ENCODE peak calls at places on chromosome 4, in five cellular contexts. W is AG10803, N is neural progenitor cell, Q is esophagus squamous epithelium, M is GM12865. F is an unnamed sample.

GRCh38 chr4:141501395-141501794 is 135.0 kb upstream of the IL15 start:
- DNase-seq in W (peak; percentile 43), N (no peak), Q (no peak), M (no peak), F (peak; percentile 11)

GRCh38 chr4:169254546-169254983 is 16.2 kb downstream of the SH3RF1 start:
- DNase-seq in W (peak; percentile 81), N (no peak), Q (no peak), M (no peak), F (peak; percentile 94)

GRCh38 chr4:76053730-76054129 is 17.9 kb upstream of the CXCL11 start:
- DNase-seq in W (no peak), N (no peak), Q (no peak), M (no peak), F (no peak)

GRCh38 chr4:98467627-98468072 is 190.8 kb downstream of the TSPAN5 start:
- DNase-seq in W (peak; percentile 93), N (peak; percentile 92), Q (peak; percentile 22), M (peak; percentile 88), F (peak; percentile 98)

GRCh38 chr4:19381068-19381467 is 870.6 kb upstream of the SLIT2 start:
- DNase-seq in W (peak; percentile 69), N (no peak), Q (no peak), M (no peak), F (peak; percentile 77)

GRCh38 chr4:41241919-41242318 is 14.8 kb upstream of the UCHL1 start:
- DNase-seq in W (no peak), N (no peak), Q (no peak), M (no peak), F (peak; percentile 10)

GRCh38 chr4:141541851-141542250 is 94.5 kb upstream of the IL15 start:
- DNase-seq in W (peak; percentile 37), N (no peak), Q (no peak), M (no peak), F (peak; percentile 62)

GRCh38 chr4:8651661-8652180 is 59.2 kb downstream of the CPZ start:
- DNase-seq in W (no peak), N (no peak), Q (no peak), M (no peak), F (no peak)

GRCh38 chr4:14667624-14668295 is 334.5 kb upstream of the CPEB2 start:
- DNase-seq in W (no peak), N (no peak), Q (no peak), M (no peak), F (peak; percentile 92)

GRCh38 chr4:61204353-61204752 is 4.2 kb downstream of the ADGRL3 start:
- DNase-seq in W (no peak), N (peak; percentile 74), Q (no peak), M (no peak), F (peak; percentile 86)

GRCh38 chr4:176191974-176192373 is 3.4 kb downstream of the SPATA4 start:
- DNase-seq in W (peak; percentile 43), N (no peak), Q (no peak), M (no peak), F (no peak)

GRCh38 chr4:163815776-163816175 is 321.3 kb downstream of the TMA16 start:
- DNase-seq in W (no peak), N (no peak), Q (no peak), M (peak; percentile 39), F (no peak)
- TF ChIP-seq CTCF in W (no peak), N (no peak), Q (no peak), M (no peak), F (no peak)

GRCh38 chr4:152352215-152352614 is 183.7 kb downstream of the FBXW7 start:
- DNase-seq in W (no peak), N (no peak), Q (no peak), M (no peak), F (peak; percentile 40)

GRCh38 chr4:152352645-152353116 is 183.2 kb downstream of the FBXW7 start:
- DNase-seq in W (peak; percentile 98), N (peak; percentile 85), Q (no peak), M (peak; percentile 38), F (peak; percentile 99)

GRCh38 chr4:152346979-152347378 is 188.9 kb downstream of the FBXW7 start:
- DNase-seq in W (no peak), N (no peak), Q (no peak), M (no peak), F (no peak)

GRCh38 chr4:152351080-152351479 is 184.8 kb downstream of the FBXW7 start:
- DNase-seq in W (no peak), N (no peak), Q (no peak), M (no peak), F (no peak)

GRCh38 chr4:152348670-152349069 is 187.2 kb downstream of the FBXW7 start:
- DNase-seq in W (no peak), N (peak; percentile 23), Q (no peak), M (no peak), F (no peak)
- TF ChIP-seq CTCF in W (peak; percentile 42), N (peak; percentile 38), Q (no peak), M (no peak), F (peak; percentile 46)

DNA sequence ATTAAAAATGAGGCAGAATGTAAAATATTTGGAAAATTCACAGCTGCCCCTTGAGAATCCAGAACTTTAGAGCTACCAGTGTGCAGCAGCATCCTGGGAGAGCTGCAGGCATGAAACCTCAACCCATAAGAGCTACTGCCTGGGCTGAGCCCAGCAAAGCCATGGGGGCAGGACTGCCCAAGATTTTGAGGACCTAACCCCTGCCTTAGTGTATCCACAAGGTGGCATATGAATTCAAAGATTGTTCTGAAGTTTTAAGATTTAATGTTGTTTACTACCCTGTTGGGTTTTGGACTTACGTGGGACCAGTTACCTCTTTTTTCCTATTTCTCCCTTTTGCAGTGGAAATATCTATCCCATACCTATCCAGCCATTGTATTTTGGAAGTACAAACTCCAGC is 26.4 kb downstream of the CASP6 start:
- DNase-seq in W (no peak), N (no peak), Q (no peak), M (no peak), F (peak; percentile 30)
- TF ChIP-seq CTCF in W (no peak), N (no peak), Q (no peak), M (no peak), F (peak; percentile 29)

GRCh38 chr4:147530723-147531122 is 49.8 kb downstream of the EDNRA start:
- DNase-seq in W (peak; percentile 36), N (no peak), Q (no peak), M (no peak), F (peak; percentile 75)

GRCh38 chr4:147525494-147526271 is 44.8 kb downstream of the EDNRA start:
- DNase-seq in W (no peak), N (no peak), Q (no peak), M (no peak), F (no peak)

GRCh38 chr4:147530153-147530552 is 49.3 kb downstream of the EDNRA start:
- DNase-seq in W (no peak), N (no peak), Q (no peak), M (no peak), F (no peak)

GRCh38 chr4:147528054-147528453 is 47.2 kb downstream of the EDNRA start:
- DNase-seq in W (no peak), N (no peak), Q (no peak), M (no peak), F (no peak)

DNA sequence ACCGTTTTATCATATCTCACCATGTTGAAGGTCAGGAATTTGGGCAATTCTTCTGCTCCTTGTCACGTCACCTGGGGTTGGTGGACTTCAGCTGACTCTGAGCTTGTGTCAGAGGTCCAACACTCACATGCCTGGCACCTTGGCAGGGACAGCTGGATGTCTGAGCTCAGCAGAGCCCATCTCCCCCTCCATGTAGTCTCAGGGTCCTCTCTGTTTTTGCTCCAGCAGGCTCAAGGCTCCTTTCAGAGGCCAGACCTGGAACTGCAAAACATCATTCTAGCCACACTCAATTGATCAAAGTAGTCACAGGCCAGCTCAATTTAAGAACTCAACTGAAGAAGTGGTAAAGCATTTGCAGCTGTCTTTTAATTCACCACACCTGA is 45.4 kb downstream of the EDNRA start:
- DNase-seq in W (no peak), N (peak; percentile 33), Q (no peak), M (peak; percentile 35), F (no peak)
- TF ChIP-seq CTCF in W (no peak), N (peak; percentile 30), Q (no peak), M (peak; percentile 33), F (peak; percentile 37)

DNA sequence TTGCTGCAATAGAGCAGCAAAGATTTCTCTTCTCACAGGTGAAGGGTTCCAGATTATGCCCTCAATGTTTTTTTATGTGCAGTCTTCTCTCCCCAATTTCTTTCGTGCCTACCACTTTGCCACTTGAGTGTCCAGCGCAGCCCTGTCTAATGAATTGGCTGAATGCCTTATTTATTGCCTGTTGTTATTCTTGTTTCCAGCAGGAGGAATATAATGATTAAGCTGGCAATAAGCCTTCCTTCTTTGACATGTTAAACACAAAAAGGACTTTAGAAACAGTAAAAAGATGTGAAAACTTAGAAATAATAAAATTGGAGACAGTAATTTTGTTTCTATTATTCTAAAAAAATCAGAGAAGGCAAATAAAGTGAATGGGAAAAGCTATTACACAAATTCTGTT is 34.6 kb upstream of the FRAS1 start:
- DNase-seq in W (no peak), N (no peak), Q (no peak), M (no peak), F (no peak)
- TF ChIP-seq CTCF in W (no peak), N (no peak), Q (no peak), M (no peak), F (no peak)

GRCh38 chr4:143554728-143555597 is 41.5 kb downstream of the SMARCA5 start:
- DNase-seq in W (no peak), N (no peak), Q (no peak), M (peak; percentile 70), F (no peak)

GRCh38 chr4:143559757-143560147 is 46.2 kb downstream of the SMARCA5 start:
- DNase-seq in W (no peak), N (no peak), Q (no peak), M (peak; percentile 49), F (no peak)

GRCh38 chr4:143555676-143556075 is 42.2 kb downstream of the SMARCA5 start:
- DNase-seq in W (no peak), N (no peak), Q (no peak), M (no peak), F (peak; percentile 10)

GRCh38 chr4:143558286-143558685 is 44.8 kb downstream of the SMARCA5 start:
- DNase-seq in W (no peak), N (no peak), Q (no peak), M (no peak), F (no peak)

DNA sequence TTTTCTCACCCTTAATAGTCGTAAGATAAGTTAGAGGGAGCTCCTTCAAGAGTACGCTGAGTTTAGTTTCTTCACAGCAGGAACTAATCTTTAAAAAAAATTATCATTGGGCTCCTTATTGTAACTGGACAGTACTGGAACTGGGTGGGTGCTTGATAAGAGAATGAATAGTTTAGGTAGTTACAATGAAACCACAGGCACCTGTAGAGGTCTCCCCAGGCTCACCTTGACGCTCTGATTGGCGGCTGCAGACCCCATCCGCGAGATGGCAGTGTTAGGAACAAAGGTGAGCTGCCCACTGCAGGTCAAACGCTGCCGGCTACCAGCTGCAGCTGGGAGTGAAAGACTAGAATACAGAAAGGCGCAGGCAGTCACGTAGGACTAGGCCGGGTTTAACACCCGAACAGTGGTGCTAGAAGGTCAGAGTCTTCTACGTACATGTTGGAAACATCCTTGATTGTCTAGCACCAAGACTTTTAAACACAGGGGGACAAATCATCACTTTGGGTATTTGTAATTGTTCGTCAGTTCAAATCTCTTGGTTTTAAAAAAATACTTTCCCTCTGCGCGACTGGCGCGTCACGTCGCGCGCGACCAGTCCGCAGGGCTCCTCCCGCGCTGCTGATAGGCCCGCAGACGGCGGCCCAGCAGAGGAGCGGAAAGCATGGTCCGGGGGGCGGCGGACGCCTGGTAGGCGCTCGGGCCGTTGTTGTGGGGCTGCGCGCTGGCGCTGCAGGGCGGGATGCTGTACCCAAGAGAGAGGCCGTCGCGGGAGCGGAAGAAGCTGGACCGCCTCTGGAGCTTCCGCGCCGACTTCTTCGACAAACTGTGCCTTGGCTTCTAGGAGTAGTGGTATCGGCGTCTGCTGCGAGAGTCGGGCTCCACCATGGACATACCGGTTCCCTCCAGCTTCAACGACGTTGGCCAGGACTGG is 45.6 kb downstream of the SMARCA5 start:
- DNase-seq in W (peak; percentile 50), N (peak; percentile 81), Q (no peak), M (peak; percentile 83), F (peak; percentile 65)
- TF ChIP-seq CTCF in W (peak; percentile 34), N (peak; percentile 68), Q (peak; percentile 18), M (peak; percentile 58), F (peak; percentile 58)